ENCODE peak calls at places on chromosomes 16 and 17, in seven cellular contexts. T is tibial artery, S is gastrocnemius medialis, U is left ventricle myocardium inferior, X is heart right ventricle, A is heart left ventricle, E is A549. R is an unnamed sample.
A peak's percentile ranks its signal among the peaks of the same experiment; 100 is the strongest.

GRCh38 chr16:47067203-47067602 is 76.5 kb downstream of the NETO2 start:
- DNase-seq in X (no peak), A (no peak), U (no peak), S (no peak), E (no peak), T (peak; percentile 37), R (no peak)

GRCh38 chr16:30662449-30662848 is 4.2 kb downstream of the FBRS start:
- DNase-seq in E (no peak), X (no peak), A (no peak), U (no peak), T (no peak), S (no peak), R (no peak)

GRCh38 chr17:81285179-81285878 is 9.8 kb downstream of the SLC38A10 start:
- DNase-seq in E (no peak), U (peak; percentile 84), S (peak; percentile 51), X (peak; percentile 82), T (peak; percentile 88), A (peak; percentile 90), R (peak; percentile 85)

GRCh38 chr17:56690441-56691291 is 97.2 kb downstream of the NOG start:
- DNase-seq in A (no peak), X (no peak), E (no peak), U (no peak), S (no peak), T (peak; percentile 77), R (no peak)

GRCh38 chr17:48198950-48199541 is 91.5 kb downstream of the SNX11 start:
- DNase-seq in T (no peak), U (no peak), S (no peak), X (no peak), E (no peak), A (no peak), R (no peak)

GRCh38 chr16:586645-587590 is 2.9 kb upstream of the RAB40C start:
- DNase-seq in E (no peak), S (no peak), A (no peak), X (peak; percentile 57), T (no peak), U (no peak), R (no peak)

GRCh38 chr16:75340715-75341500 is 89.5 kb upstream of the BCAR1 start:
- DNase-seq in E (no peak), X (no peak), S (no peak), A (no peak), T (no peak), U (no peak), R (no peak)

GRCh38 chr17:11340798-11341197 is 99.8 kb downstream of the SHISA6 start:
- DNase-seq in S (no peak), U (no peak), X (no peak), E (no peak), T (no peak), A (no peak), R (no peak)

GRCh38 chr17:17774009-17774881 is 62.5 kb downstream of the SREBF1 start:
- DNase-seq in S (peak; percentile 52), A (peak; percentile 66), X (no peak), U (peak; percentile 34), T (no peak), E (peak; percentile 39), R (no peak)

GRCh38 chr17:45776896-45777295 is 7.2 kb upstream of the CRHR1 start:
- DNase-seq in T (no peak), A (no peak), E (no peak), U (no peak), S (no peak), X (no peak), R (no peak)

GRCh38 chr16:83187404-83187803 is 560.6 kb downstream of the CDH13 start:
- DNase-seq in E (no peak), A (no peak), X (no peak), S (no peak), T (no peak), U (no peak), R (no peak)

GRCh38 chr17:48814504-48814903 is 2.5 kb downstream of the TTLL6 start:
- DNase-seq in A (peak; percentile 52), T (no peak), U (peak; percentile 35), S (peak; percentile 16), X (no peak), E (peak; percentile 97), R (peak; percentile 72)

GRCh38 chr17:4509402-4509801 is 10.7 kb downstream of the SPNS2 start:
- DNase-seq in A (no peak), S (no peak), E (no peak), T (peak; percentile 83), U (no peak), X (no peak), R (peak; percentile 41)

GRCh38 chr17:37213927-37214326 is 161.9 kb upstream of the C17orf78 start:
- DNase-seq in E (no peak), U (no peak), S (no peak), A (no peak), X (no peak), T (no peak), R (no peak)

GRCh38 chr17:7835818-7836595 is 2.0 kb downstream of the KDM6B start:
- DNase-seq in T (peak; percentile 86), X (peak; percentile 82), S (no peak), U (peak; percentile 84), E (peak; percentile 48), A (peak; percentile 85), R (peak; percentile 83)

GRCh38 chr17:956905-957304 is 22.7 kb downstream of the NXN start:
- DNase-seq in A (no peak), S (peak; percentile 16), T (no peak), U (no peak), E (peak; percentile 69), X (no peak), R (no peak)

GRCh38 chr17:63785556-63785955 is 11.6 kb downstream of the DDX42 start:
- DNase-seq in E (no peak), X (no peak), U (no peak), A (no peak), S (no peak), T (no peak), R (no peak)

GRCh38 chr16:30934827-30935557 is 11.6 kb downstream of the FBXL19 start:
- DNase-seq in X (no peak), S (no peak), A (no peak), T (no peak), U (no peak), E (peak; percentile 45), R (no peak)

GRCh38 chr17:38465420-38466345 is 37.4 kb downstream of the ARHGAP23 start:
- DNase-seq in E (no peak), T (peak; percentile 96), X (peak; percentile 74), U (peak; percentile 72), S (peak; percentile 36), A (peak; percentile 89), R (peak; percentile 59)

GRCh38 chr17:48749621-48750553 is 21.3 kb upstream of the HOXB13 start:
- DNase-seq in A (no peak), S (no peak), T (no peak), X (no peak), E (no peak), U (no peak), R (no peak)

GRCh38 chr16:28316056-28316455 is 23.7 kb downstream of the SBK1 start:
- DNase-seq in T (no peak), S (no peak), X (no peak), U (no peak), E (no peak), A (no peak), R (no peak)

DNA sequence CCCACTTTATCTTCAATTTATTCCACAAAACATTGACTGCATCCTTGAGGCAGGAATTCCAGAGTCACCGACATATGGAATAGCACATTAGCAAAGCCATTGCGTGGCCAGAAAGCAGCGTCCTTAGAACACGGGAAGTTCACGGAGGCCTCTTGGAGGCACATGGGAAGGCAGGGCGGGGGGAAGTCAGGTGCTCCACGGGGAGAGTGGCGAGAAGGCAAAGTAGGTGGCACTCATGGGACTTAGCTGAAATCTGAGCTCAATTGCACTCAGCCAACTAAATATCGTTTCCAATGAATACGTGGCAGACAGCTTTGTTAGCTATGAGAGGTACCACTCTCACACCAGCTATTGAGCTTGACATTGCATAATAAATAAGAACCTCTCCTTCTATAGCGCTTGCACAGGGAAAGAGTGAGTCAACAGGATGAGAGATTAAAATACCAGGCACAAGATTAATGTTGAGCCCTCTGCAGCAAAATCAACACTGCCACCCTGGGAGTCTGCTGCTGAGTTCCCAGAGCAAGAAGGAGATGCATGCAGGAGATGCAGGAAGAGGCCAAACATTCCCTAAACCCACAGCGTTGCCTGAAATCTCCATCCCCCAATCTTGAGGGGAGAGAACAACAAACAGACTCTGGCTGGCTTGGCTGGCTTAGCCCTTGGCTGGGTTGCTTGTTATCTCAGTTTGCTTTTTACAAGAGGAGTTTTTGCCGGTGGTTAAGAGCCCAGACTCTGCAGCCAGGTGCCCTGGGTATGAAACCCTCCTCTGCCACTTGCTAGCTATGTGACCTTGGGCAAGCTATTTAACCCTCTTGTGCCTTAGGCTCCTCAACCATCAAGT is 28.8 kb downstream of the ABCC12 start:
- DNase-seq in S (peak; percentile 54), A (no peak), U (no peak), E (peak; percentile 55), T (no peak), X (no peak), R (no peak)
- H3K27ac ChIP-seq in S (peak overlapping the region; percentile 62), A (peak overlapping the region; percentile 64), U (peak overlapping the region; percentile 67), E (peak overlapping the region; percentile 90), T (no peak overlapping the region), X (no peak overlapping the region), R (no peak overlapping the region)

DNA sequence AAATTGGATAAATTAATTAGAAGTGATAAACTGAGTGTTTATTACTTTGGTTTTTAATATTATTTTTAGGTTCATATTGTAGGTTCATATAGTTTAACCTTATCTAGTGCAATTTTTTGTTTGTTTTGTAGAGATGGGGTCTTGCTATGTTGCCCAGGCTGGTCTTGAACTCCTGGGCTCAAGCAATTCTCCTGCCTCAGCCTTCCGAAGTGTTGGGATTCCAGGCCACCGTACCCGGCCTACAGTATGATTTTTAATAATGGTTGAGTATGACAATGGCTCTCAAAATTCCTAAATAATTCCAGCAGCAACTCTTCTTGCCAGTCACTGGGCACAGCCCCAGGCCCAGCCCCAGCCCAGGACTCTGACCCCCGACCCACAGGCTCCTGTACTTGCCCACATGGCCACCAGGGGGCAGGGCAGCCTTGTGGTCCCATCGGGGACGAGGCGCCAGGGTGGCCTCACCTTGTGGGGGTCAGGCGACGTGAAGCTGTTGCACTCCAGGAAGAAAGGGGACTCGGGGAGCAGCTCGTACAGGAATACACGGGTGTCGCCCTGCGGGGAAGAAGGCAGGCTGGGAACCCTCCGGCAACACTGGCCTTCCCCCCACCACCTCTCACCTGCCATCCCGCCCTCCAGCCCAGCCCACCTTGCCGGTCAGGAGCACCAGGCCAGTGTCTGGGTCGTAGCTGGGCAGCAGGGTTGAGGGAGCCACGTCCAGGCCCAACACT is 7.9 kb upstream of the PAM16 start:
- DNase-seq in A (peak; percentile 57), T (peak; percentile 77), E (peak; percentile 69), X (peak; percentile 78), U (peak; percentile 60), S (no peak), R (peak; percentile 80)
- TF ChIP-seq CTCF in A (peak; percentile 92), T (peak; percentile 99), E (peak; percentile 85), X (peak; percentile 88), U (peak; percentile 95), S (peak; percentile 97), R (peak; percentile 99)

GRCh38 chr17:78735832-78736525 is 46.1 kb downstream of the CYTH1 start:
- DNase-seq in E (no peak), T (no peak), S (no peak), X (no peak), U (no peak), A (no peak), R (no peak)
- H3K4me1 ChIP-seq in E (peaks cover 32% of the 10 kb centered on the region), T (peaks cover 30% of the 10 kb centered on the region), S (peaks cover 82% of the 10 kb centered on the region), X (peaks cover 22% of the 10 kb centered on the region), U (peaks cover 98% of the 10 kb centered on the region), A (peaks cover 43% of the 10 kb centered on the region), R (peaks cover 7% of the 10 kb centered on the region)

DNA sequence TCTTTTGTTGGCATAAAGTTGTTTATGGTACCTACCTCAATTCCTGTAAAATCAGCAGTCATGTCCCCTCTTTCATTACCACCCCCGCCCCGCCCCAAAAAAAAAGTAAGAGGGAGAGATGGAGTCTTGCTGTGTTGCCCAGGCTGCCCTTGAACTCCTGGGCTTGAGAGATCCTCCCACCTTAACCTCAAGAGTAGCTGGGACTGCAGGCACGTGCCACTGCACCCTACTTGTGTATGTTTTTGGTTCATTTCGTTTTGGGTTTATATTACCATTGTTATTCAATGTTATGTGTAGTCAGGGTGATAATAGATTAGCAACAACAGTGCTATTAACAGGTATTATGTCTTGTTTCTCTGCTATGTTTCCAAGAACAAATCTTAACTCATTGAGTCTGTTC is 15.9 kb downstream of the TNRC6C start:
- DNase-seq in E (no peak), X (no peak), S (no peak), T (no peak), U (no peak), A (no peak), R (no peak)
- H3K27ac ChIP-seq in E (no peak overlapping the region), X (no peak overlapping the region), S (no peak overlapping the region), T (no peak overlapping the region), U (no peak overlapping the region), A (no peak overlapping the region), R (no peak overlapping the region)

R was measured in ascending aorta.